ENCODE peak calls at places on chromosomes 1 and 21, in six cellular contexts. C is body of pancreas, T is ovary, M is A549, J is upper lobe of left lung, A is IMR-90. U is an unnamed sample.

GRCh38 chr1:108646661-108647269 is 14.1 kb downstream of the HENMT1 start:
- DNase-seq in M (peak; percentile 24), C (peak; percentile 51), T (peak; percentile 14), A (peak; percentile 77), J (peak; percentile 29), U (peak; percentile 25)

GRCh38 chr1:110538082-110538481 is 19.1 kb upstream of the KCNA10 start:
- DNase-seq in M (no peak), C (no peak), J (peak; percentile 33), T (no peak), A (no peak), U (no peak)

GRCh38 chr1:68221001-68221970 is 11.0 kb downstream of the WLS start:
- DNase-seq in T (no peak), J (no peak), A (no peak), M (no peak), C (no peak), U (no peak)

GRCh38 chr1:72365693-72366092 is 83.4 kb upstream of the NEGR1 start:
- DNase-seq in C (no peak), T (no peak), A (no peak), J (no peak), M (no peak), U (no peak)

GRCh38 chr1:5751171-5751556 is 241.1 kb downstream of the NPHP4 start:
- DNase-seq in M (no peak), C (no peak), T (no peak), A (no peak), J (peak; percentile 31), U (no peak)

GRCh38 chr1:52551476-52552235 is 1.2 kb downstream of the TUT4 start:
- DNase-seq in T (no peak), A (peak; percentile 76), M (no peak), C (no peak), J (peak; percentile 22), U (no peak)

GRCh38 chr1:178031856-178032320 is 62.0 kb upstream of the RASAL2 start:
- DNase-seq in J (no peak), C (peak; percentile 96), A (peak; percentile 93), M (peak; percentile 83), T (peak; percentile 86), U (peak; percentile 56)

GRCh38 chr1:89354210-89354609 is 9.6 kb upstream of the GBP6 start:
- DNase-seq in M (no peak), J (no peak), C (no peak), A (no peak), T (no peak), U (no peak)

GRCh38 chr1:98920441-98921110 is 84.1 kb downstream of the PLPPR5 start:
- DNase-seq in J (no peak), M (no peak), T (no peak), A (peak; percentile 77), C (no peak), U (no peak)

GRCh38 chr1:171116676-171117075 is 26.0 kb downstream of the FMO3 start:
- DNase-seq in A (peak; percentile 42), J (no peak), T (no peak), C (no peak), M (no peak), U (no peak)

GRCh38 chr1:149884433-149885363 is 14.7 kb upstream of the BOLA1 start:
- DNase-seq in M (peak; percentile 55), C (no peak), J (no peak), A (peak; percentile 30), T (no peak), U (no peak)

GRCh38 chr1:12433323-12434053 is 184.5 kb downstream of the DHRS3 start:
- DNase-seq in A (peak; percentile 67), J (no peak), C (peak; percentile 51), T (peak; percentile 72), M (peak; percentile 77), U (peak; percentile 61)

GRCh38 chr1:209430107-209430506 is 153.4 kb upstream of the CAMK1G start:
- DNase-seq in C (no peak), M (no peak), A (no peak), J (no peak), T (no peak), U (no peak)

GRCh38 chr21:35005077-35005476 is 44.0 kb downstream of the RUNX1 start:
- DNase-seq in C (no peak), T (no peak), J (no peak), M (no peak), A (peak; percentile 76), U (no peak)

GRCh38 chr21:45289655-45290515 is 2.2 kb upstream of the POFUT2 start:
- DNase-seq in J (no peak), T (no peak), M (peak; percentile 42), C (no peak), A (peak; percentile 48), U (peak; percentile 7)

GRCh38 chr21:42314616-42315295 is 453 bp downstream of the TFF3 start:
- DNase-seq in J (no peak), A (no peak), M (no peak), C (no peak), T (no peak), U (no peak)

GRCh38 chr1:150997949-150998348 is 8.8 kb downstream of the MINDY1 start:
- DNase-seq in C (no peak), T (no peak), J (no peak), M (no peak), A (no peak), U (no peak)

GRCh38 chr1:207034998-207035397 is 2.4 kb upstream of the C1orf116 start:
- DNase-seq in A (peak; percentile 84), J (no peak), T (no peak), M (no peak), C (no peak), U (no peak)

GRCh38 chr1:29722598-29722997 is 486.3 kb downstream of the PTPRU start:
- DNase-seq in C (no peak), T (no peak), J (no peak), A (no peak), M (no peak), U (no peak)
- H3K4me3 ChIP-seq in C (no peak overlapping the region), T (no peak overlapping the region), J (no peak overlapping the region), A (no peak overlapping the region), M (no peak overlapping the region), U (no peak overlapping the region)

GRCh38 chr1:200029035-200029623 is 1.6 kb downstream of the NR5A2 start:
- DNase-seq in T (no peak), J (peak; percentile 88), A (peak; percentile 36), C (peak; percentile 82), M (peak; percentile 72), U (no peak)
- TF ChIP-seq POLR2A in T (no peak), J (no peak), A (no peak), C (no peak), M (no peak), U (no peak)

DNA sequence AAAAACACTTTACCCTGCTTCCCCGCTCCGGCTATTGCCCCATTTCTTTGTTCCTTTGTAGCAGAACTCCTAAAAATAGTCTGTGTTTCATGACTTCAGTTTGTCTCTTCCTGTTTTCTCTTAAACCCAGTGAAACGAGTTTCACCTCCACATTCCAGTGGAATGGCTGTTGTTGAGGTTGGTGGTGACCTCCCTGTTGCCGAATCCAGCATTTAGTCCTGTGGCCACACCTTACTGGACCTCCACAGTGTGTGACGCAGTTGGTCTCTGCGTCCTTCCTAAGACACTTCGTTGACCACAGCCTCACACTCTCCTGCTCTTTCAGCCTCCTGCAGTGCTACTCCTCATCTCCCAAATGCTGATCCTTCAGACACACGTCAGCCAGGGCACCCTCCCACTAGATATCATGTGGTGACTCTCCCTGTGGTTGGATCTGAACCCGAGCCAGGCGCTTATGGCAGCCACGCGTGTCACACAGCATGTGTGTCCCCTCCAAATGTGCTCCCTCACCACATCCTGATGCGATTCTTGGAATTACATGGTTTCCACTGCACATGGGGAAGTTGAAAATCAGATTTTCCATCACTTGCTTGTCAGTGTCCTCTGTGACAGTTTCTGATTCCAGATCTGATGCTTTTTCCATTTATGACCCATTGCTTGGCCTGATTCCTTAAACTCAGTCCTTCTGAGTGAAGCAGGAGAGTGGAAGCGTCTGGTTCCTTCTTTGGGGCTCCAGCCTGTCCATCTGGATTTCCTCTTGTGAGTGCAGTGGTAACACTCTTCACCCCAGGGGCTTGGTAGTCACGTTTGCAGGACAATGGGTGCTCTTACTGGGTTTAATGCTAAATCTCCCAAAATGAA is 99.1 kb upstream of the ARTN start:
- DNase-seq in A (no peak), M (no peak), C (no peak), J (no peak), T (no peak), U (no peak)
- H3K4me1 ChIP-seq in A (peaks cover 16% of the 10 kb centered on the region), M (peaks cover 34% of the 10 kb centered on the region), C (no peaks in the 10 kb centered on the region), J (peaks cover 15% of the 10 kb centered on the region), T (peaks cover 18% of the 10 kb centered on the region), U (peaks cover 27% of the 10 kb centered on the region)

GRCh38 chr1:24619376-24619775 is 23.7 kb upstream of the SRRM1 start:
- DNase-seq in T (no peak), M (no peak), J (no peak), A (no peak), C (no peak), U (no peak)
- H3K4me3 ChIP-seq in T (no peak overlapping the region), M (no peak overlapping the region), J (no peak overlapping the region), A (no peak overlapping the region), C (no peak overlapping the region), U (no peak overlapping the region)

GRCh38 chr1:201285846-201286245 is 2.5 kb downstream of the PKP1 start:
- DNase-seq in A (no peak), T (no peak), C (no peak), M (no peak), J (no peak), U (no peak)
- TF ChIP-seq POLR2A in A (no peak), T (no peak), C (no peak), M (no peak), J (no peak), U (no peak)

GRCh38 chr1:26358411-26359384 is 4.8 kb upstream of the CRYBG2 start:
- DNase-seq in M (peak; percentile 60), A (no peak), J (no peak), T (no peak), C (peak; percentile 45), U (no peak)
- H3K4me1 ChIP-seq in M (peaks cover 33% of the 10 kb centered on the region), A (no peaks in the 10 kb centered on the region), J (peaks cover 11% of the 10 kb centered on the region), T (peaks cover 2% of the 10 kb centered on the region), C (peaks cover 21% of the 10 kb centered on the region), U (peaks cover 5% of the 10 kb centered on the region)

DNA sequence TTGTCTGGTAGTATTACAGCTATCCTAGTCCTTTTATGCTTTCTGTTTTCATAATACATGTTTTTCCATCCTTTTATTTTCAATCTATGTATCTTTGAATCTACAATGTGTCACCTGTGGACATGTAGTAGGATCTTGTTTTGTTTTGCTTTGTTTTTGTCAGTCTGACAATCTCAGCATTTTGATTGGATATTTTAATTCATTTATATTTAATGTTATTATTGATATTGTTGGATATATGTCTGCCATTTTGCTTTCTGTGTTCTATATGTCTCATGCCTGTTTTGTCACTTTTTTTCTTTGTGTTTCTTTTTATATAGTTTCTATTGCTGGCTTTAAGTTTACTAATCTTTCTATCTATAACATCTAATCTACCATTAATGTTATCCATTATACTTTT is 11.5 kb upstream of the PRSS38 start:
- DNase-seq in J (no peak), C (no peak), T (no peak), A (no peak), M (no peak), U (no peak)
- H3K4me3 ChIP-seq in J (no peak overlapping the region), C (no peak overlapping the region), T (no peak overlapping the region), A (no peak overlapping the region), M (no peak overlapping the region), U (no peak overlapping the region)

U was measured in gastrocnemius medialis.